ENCODE peak calls at places on chromosomes 11 and 22, in ten cellular contexts. K is heart right ventricle, L is lower lobe of right lung, N is IMR-90, G is heart left ventricle, R is upper lobe of right lung, U is prostate gland, S is testis, W is hepatocyte, A is lung. H is an unnamed sample.

GRCh38 chr22:25032066-25032465 is 79.5 kb downstream of the KIAA1671 start:
- DNase-seq in L (no peak), R (no peak), W (no peak), G (no peak), S (no peak), A (no peak), K (no peak), U (no peak), N (no peak), H (no peak)

GRCh38 chr22:40524392-40525249 is 111.9 kb downstream of the MRTFA start:
- DNase-seq in A (no peak), L (no peak), R (no peak), K (no peak), N (peak; percentile 54), G (no peak), S (no peak), U (no peak), W (no peak), H (no peak)

GRCh38 chr11:44162662-44163061 is 67.2 kb downstream of the EXT2 start:
- DNase-seq in G (no peak), L (no peak), N (no peak), W (no peak), S (no peak), U (no peak), A (no peak), K (no peak), R (no peak), H (no peak)

GRCh38 chr22:37561209-37562048 is 1.1 kb downstream of the CDC42EP1 start:
- DNase-seq in W (peak; percentile 95), R (peak; percentile 96), A (peak; percentile 90), K (peak; percentile 95), N (peak; percentile 86), L (peak; percentile 92), U (peak; percentile 80), S (peak; percentile 96), G (peak; percentile 89), H (peak; percentile 93)

GRCh38 chr11:48093795-48094642 is 113.7 kb downstream of the PTPRJ start:
- DNase-seq in N (peak; percentile 78), A (no peak), W (peak; percentile 67), G (peak; percentile 44), U (no peak), L (no peak), K (peak; percentile 24), S (no peak), R (no peak), H (no peak)

GRCh38 chr11:13928566-13929251 is 33.8 kb upstream of the SPON1 start:
- DNase-seq in N (peak; percentile 28), U (no peak), W (peak; percentile 48), L (no peak), A (no peak), K (no peak), S (peak; percentile 24), R (no peak), G (no peak), H (no peak)

GRCh38 chr11:105137286-105137685 is 2.3 kb downstream of the CARD18 start:
- DNase-seq in L (no peak), U (no peak), G (no peak), A (no peak), R (no peak), S (no peak), W (no peak), N (peak; percentile 43), K (no peak), H (no peak)

GRCh38 chr22:47199261-47199948 is 437.0 kb downstream of the TBC1D22A start:
- DNase-seq in K (no peak), G (no peak), U (no peak), S (peak; percentile 15), L (no peak), R (peak; percentile 61), A (peak; percentile 20), N (no peak), W (no peak), H (no peak)

GRCh38 chr11:110123003-110123402 is 29.8 kb downstream of the ZC3H12C start:
- DNase-seq in R (no peak), N (peak; percentile 79), W (no peak), A (no peak), U (no peak), K (no peak), G (no peak), S (no peak), L (no peak), H (no peak)

GRCh38 chr11:43567396-43567975 is 113.1 kb upstream of the HSD17B12 start:
- DNase-seq in S (no peak), R (no peak), N (peak; percentile 56), L (no peak), K (no peak), W (peak; percentile 78), G (no peak), U (no peak), A (no peak), H (no peak)

GRCh38 chr22:30310881-30311771 is 15.6 kb downstream of the TBC1D10A start:
- DNase-seq in R (peak; percentile 83), W (no peak), N (peak; percentile 61), K (peak; percentile 85), G (peak; percentile 87), S (peak; percentile 91), U (peak; percentile 70), A (peak; percentile 73), L (peak; percentile 77), H (peak; percentile 80)

GRCh38 chr22:42717197-42717967 is 3.3 kb downstream of the A4GALT start:
- DNase-seq in R (no peak), U (no peak), W (no peak), S (peak; percentile 67), A (no peak), K (no peak), L (no peak), G (no peak), N (no peak), H (no peak)
- H3K4me1 ChIP-seq in R (peaks cover 8% of the 10 kb centered on the region), U (peaks cover 7% of the 10 kb centered on the region), W (peaks cover 13% of the 10 kb centered on the region), S (peaks cover 18% of the 10 kb centered on the region), A (peaks cover 19% of the 10 kb centered on the region), K (peaks cover 73% of the 10 kb centered on the region), L (peaks cover 32% of the 10 kb centered on the region), G (peaks cover 12% of the 10 kb centered on the region), N (peaks cover 13% of the 10 kb centered on the region), H (peaks cover 92% of the 10 kb centered on the region)

GRCh38 chr11:90309693-90310092 is 86.8 kb upstream of the CHORDC1 start:
- DNase-seq in A (no peak), L (no peak), G (no peak), N (no peak), S (no peak), U (no peak), R (no peak), K (no peak), W (no peak), H (no peak)
- TF ChIP-seq CTCF in A (no peak), L (no peak), G (no peak), N (no peak), S (no peak), U (no peak), R (no peak), K (no peak), W (no peak), H (no peak)

GRCh38 chr11:123559418-123559817 is 95.0 kb downstream of the SCN3B start:
- DNase-seq in S (peak; percentile 40), G (no peak), U (no peak), R (no peak), K (no peak), N (peak; percentile 36), W (no peak), A (no peak), L (no peak), H (no peak)
- H3K4me3 ChIP-seq in S (peak overlapping the region; percentile 62), G (peak overlapping the region; percentile 40), U (no peak overlapping the region), R (peak overlapping the region; percentile 39), K (peak overlapping the region; percentile 45), N (no peak overlapping the region), W (no peak overlapping the region), A (no peak overlapping the region), L (peak overlapping the region; percentile 41), H (peak overlapping the region; percentile 55)

GRCh38 chr11:72439455-72439854 is 5.1 kb upstream of the CLPB start:
- DNase-seq in U (no peak), K (no peak), A (no peak), W (no peak), N (peak; percentile 63), L (no peak), G (no peak), S (no peak), R (no peak), H (no peak)
- H3K4me1 ChIP-seq in U (no peaks in the 10 kb centered on the region), K (peaks cover 18% of the 10 kb centered on the region), A (no peaks in the 10 kb centered on the region), W (no peaks in the 10 kb centered on the region), N (no peaks in the 10 kb centered on the region), L (peaks cover 11% of the 10 kb centered on the region), G (no peaks in the 10 kb centered on the region), S (no peaks in the 10 kb centered on the region), R (no peaks in the 10 kb centered on the region), H (peaks cover 4% of the 10 kb centered on the region)